ENCODE peak calls at places on chromosome 5, in five cellular contexts. N, E, P, Q and H are unnamed samples.

GRCh38 chr5:172491481-172491880 is 37.2 kb upstream of the SH3PXD2B start:
- DNase-seq in P (no peak), Q (no peak), N (no peak), E (no peak), H (no peak)

GRCh38 chr5:173785866-173786265 is 102.3 kb upstream of the CPEB4 start:
- DNase-seq in E (no peak), N (no peak), P (no peak), Q (no peak), H (no peak)

GRCh38 chr5:68557162-68557936 is 341.8 kb downstream of the PIK3R1 start:
- DNase-seq in E (no peak), Q (no peak), N (no peak), P (peak), H (no peak)

GRCh38 chr5:79418276-79418675 is 95.7 kb downstream of the HOMER1 start:
- DNase-seq in Q (no peak), E (no peak), N (no peak), P (no peak), H (no peak)

GRCh38 chr5:141940695-141941271 is 17.1 kb downstream of the DELE1 start:
- DNase-seq in N (no peak), P (peak), E (no peak), Q (no peak), H (peak)

GRCh38 chr5:14353661-14354474 is 210.7 kb downstream of the TRIO start:
- DNase-seq in P (no peak), E (no peak), N (no peak), Q (no peak), H (no peak)

GRCh38 chr5:57770029-57770428 is 287.4 kb upstream of the ACTBL2 start:
- DNase-seq in E (no peak), Q (no peak), P (no peak), N (no peak), H (no peak)

GRCh38 chr5:14342306-14342705 is 199.2 kb downstream of the TRIO start:
- DNase-seq in E (no peak), N (no peak), Q (no peak), P (peak), H (no peak)

GRCh38 chr5:135739383-135739961 is 95.0 kb upstream of the SLC25A48 start:
- DNase-seq in Q (no peak), P (no peak), E (no peak), N (no peak), H (no peak)

GRCh38 chr5:160831801-160832200 is 20.2 kb downstream of the ATP10B start:
- DNase-seq in Q (no peak), P (no peak), N (no peak), E (no peak), H (no peak)

GRCh38 chr5:51378778-51379652 is 4.2 kb upstream of the ISL1 start:
- DNase-seq in Q (no peak), E (peak), P (no peak), N (no peak), H (no peak)

GRCh38 chr5:98403131-98403530 is 370.3 kb upstream of the RGMB start:
- DNase-seq in P (no peak), E (no peak), Q (no peak), N (no peak), H (no peak)

GRCh38 chr5:155974369-155974768 is 352.6 kb upstream of the SGCD start:
- DNase-seq in P (no peak), N (no peak), Q (no peak), E (no peak), H (no peak)

GRCh38 chr5:40754381-40755092 is 1.2 kb downstream of the TTC33 start:
- DNase-seq in E (no peak), P (peak), N (no peak), Q (no peak), H (no peak)

GRCh38 chr5:172245823-172246222 is 37.7 kb downstream of the UBTD2 start:
- DNase-seq in E (peak), Q (no peak), P (no peak), N (no peak), H (no peak)

GRCh38 chr5:66180282-66180955 is 36.3 kb downstream of the SREK1 start:
- DNase-seq in E (no peak), N (no peak), Q (no peak), P (no peak), H (no peak)

GRCh38 chr5:40236001-40236400 is 443.7 kb upstream of the PTGER4 start:
- DNase-seq in E (no peak), Q (no peak), N (no peak), P (no peak), H (no peak)

GRCh38 chr5:55577353-55578060 is 42.7 kb upstream of the PLPP1 start:
- DNase-seq in E (no peak), N (no peak), P (no peak), Q (no peak), H (no peak)

GRCh38 chr5:61245936-61246335 is 83.7 kb upstream of the SMIM15 start:
- DNase-seq in N (no peak), E (peak), Q (peak), P (no peak), H (no peak)

GRCh38 chr5:35159370-35159742 is 70.9 kb downstream of the PRLR start:
- DNase-seq in Q (no peak), P (peak), N (peak), E (no peak), H (no peak)

DNA sequence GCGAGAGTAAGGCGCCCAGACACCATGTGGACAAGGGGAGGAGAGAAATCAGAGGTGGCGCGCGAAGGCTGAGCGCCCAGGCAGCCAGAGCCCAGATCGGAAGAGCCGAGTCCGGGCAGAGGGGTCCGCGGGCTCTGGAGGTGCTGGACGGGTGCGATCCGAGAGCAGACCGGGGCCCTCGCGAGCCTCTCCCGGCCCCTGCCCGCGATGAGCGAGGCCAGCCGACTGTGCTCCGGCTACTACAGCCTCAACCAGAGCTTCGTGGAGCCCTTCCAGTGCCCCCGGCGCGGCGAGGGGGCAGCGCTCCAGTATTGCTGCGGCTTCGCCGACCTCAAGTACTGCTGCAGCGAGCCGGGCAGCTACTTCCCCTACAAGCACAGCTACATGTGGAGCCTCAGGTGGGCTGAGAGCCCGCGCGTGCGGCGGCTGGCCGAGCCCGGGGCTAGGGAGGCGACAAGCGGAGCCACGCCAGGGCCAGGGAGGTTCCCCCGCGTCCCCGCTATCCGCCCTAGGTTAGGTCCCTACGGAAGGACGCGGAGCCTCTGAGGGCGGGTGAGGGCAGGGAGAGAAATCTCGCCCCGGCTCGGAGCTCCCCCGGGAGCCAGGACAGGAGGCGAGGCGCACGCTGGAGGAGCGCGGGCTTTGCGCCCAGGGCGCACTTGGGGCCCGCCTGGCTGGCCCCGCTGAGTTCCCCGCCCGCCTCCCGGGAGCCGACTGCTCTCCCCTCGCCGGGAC is at the start of gene SHISAL2B:
- DNase-seq in E (peak), N (no peak), Q (peak), P (no peak), H (no peak)
- TF ChIP-seq SMC3 in E (no peak), N (no peak), Q (no peak), P (no peak), H (no peak)

GRCh38 chr5:113280541-113280940 is 154.2 kb downstream of the TSSK1B start:
- DNase-seq in N (no peak), E (no peak), Q (no peak), P (no peak), H (no peak)

GRCh38 chr5:113276001-113276400 is 158.8 kb downstream of the TSSK1B start:
- DNase-seq in E (no peak), Q (no peak), N (no peak), P (no peak), H (no peak)

GRCh38 chr5:113276493-113276892 is 158.3 kb downstream of the TSSK1B start:
- DNase-seq in P (no peak), E (no peak), Q (no peak), N (no peak), H (no peak)

GRCh38 chr5:113281194-113281593 is 153.6 kb downstream of the TSSK1B start:
- DNase-seq in Q (no peak), E (peak), N (no peak), P (peak), H (no peak)

GRCh38 chr5:113278976-113279375 is 155.8 kb downstream of the TSSK1B start:
- DNase-seq in Q (no peak), P (peak), E (no peak), N (no peak), H (no peak)
- TF ChIP-seq SMC3 in Q (no peak), P (no peak), E (no peak), N (no peak), H (no peak)

DNA sequence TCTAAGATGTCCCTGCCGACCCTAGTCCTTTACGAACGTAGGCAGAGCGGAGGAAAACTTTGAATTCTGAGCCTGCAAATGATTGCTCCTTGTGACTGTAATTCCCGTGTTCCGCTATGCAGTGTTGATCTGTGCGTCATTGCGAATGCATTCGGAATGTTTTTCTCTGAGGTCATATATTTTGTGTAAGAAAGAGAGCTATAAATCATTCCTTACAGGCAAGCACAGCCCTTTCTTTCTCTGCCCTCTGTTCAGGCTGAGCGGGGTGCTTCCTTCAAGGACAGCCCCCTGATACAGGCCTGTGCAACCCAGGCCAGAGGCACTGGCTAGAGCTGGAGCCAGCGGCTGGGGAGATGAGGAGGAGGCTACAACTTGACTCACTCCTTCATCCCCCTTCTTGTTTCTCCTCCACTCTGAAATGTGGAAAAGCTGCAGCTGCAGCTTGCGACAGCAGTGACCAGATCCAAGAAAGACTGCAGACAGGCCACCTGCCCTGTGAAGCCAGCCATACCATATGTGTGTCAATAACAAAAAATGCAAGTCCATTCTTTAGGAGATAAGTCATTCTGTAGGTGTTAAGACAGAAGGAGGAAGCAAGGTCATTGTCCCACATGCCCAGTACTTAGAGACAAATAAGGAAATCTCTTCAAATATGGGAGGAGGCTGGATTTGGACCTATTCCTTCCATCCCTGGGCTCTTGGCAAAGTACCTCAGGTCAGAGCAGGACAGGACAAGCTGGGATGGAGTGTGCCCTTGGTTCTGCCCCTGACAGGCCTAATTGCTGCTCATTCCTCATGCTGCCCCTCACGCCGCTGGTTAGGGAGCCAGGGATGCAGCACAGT is 345.7 kb upstream of the WWC1 start:
- DNase-seq in E (no peak), Q (no peak), N (no peak), P (peak), H (no peak)
- TF ChIP-seq SMC3 in E (no peak), Q (no peak), N (no peak), P (no peak), H (no peak)

GRCh38 chr5:180644825-180645608 is 4.4 kb downstream of the FLT4 start:
- DNase-seq in P (no peak), Q (no peak), N (no peak), E (peak), H (no peak)
- TF ChIP-seq SMC3 in P (no peak), Q (no peak), N (no peak), E (no peak), H (no peak)

DNA sequence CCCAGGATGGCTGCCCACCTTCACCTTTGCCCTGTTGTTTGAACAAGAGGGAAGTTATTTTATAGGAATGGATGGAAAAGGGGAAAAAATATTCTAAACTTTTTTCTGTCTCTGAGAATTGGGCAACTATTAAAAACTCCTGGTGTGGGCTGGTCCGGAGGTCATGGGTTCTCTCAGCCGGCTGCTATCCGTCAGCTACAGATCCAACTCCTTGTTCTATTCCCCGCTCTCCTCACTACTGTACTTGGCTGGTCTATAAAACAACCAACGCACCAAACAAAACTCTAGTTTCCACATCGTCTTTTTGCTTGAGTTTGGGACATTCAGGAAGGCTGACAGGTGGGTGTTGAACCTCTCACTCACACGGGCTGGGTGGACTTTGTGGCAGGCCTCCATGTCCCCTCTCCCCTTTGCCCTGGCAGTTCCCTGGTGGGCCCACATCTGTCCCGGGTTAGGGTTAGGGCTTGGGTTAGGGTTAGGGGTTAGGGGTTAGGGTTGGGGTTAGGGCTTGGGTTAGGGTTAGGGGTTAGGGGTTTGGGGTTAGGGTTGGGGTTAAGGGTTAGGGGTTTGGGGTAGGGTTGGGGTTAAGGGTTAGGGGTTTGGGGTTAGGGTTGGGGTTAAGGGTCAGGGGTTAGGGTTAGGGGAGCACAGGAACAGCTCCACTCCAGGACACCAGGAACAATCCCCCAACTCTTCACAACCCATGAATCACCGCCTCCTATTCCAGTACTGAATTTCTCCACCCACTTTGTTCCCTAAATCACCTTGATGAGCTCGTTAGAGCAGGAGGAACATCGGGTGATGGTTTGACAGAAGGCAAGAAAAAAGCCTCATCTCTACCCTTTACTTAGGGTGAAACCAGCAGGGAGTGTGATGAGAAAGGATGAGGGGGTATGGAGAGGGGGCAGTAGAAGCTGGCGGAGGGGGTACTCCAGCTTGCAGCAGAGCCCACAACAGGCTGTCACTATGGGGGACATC is 302.1 kb upstream of the IRX4 start:
- DNase-seq in Q (no peak), P (no peak), N (no peak), E (no peak), H (no peak)
- TF ChIP-seq SMC3 in Q (no peak), P (no peak), N (no peak), E (no peak), H (no peak)

DNA sequence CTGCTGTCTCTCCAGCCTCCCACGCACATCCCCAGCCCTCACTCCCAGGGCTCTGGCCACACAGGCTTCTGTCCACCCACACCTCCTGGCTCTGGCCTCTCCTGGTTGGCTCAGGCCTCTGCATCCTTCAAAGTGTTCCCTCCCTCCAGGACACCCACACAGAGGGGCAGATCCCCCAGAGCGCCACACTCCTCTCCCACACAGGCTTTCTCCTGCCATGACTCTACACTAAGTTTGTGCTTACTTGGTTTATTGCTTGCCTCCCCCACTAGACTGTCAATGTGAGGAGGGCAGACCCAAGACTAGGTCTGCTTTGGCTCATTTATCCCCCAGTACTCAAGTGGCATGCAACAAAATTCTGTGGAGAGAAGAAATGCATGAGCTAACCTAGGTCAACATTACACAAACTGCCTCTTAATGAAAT is 67.0 kb upstream of the SPOCK1 start:
- DNase-seq in N (no peak), P (peak), Q (no peak), E (no peak), H (peak)
- TF ChIP-seq SMC3 in N (no peak), P (no peak), Q (no peak), E (no peak), H (no peak)

DNA sequence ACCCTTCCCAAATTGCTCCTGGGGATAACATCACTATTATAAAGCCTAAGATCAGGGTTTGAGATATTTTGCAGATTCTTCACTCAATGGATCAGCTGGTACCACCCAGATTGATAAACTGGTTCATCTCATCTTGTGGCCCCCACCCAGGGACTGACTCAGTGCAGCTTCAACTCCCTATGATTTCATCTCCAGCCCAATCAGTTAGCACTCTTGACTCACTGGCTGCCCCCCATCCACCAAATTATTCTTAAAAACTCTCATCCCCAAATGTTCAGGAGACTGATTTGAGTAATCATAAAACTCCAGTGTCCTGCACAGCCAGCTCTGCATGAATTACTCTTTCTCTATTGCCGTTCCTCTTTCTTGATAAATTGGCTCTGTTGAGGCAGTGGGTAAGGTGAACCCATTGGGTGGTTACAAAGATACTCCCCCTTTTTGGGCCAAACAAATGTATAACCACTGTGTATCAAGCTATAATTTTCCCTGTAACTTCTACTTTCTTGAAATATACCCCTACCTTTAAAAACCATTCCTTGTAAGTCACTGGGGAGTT is 263.3 kb upstream of the IL12B start:
- DNase-seq in Q (no peak), N (no peak), E (no peak), P (no peak), H (no peak)
- TF ChIP-seq SMC3 in Q (no peak), N (no peak), E (no peak), P (no peak), H (no peak)

GRCh38 chr5:36334315-36334714 is 32.6 kb upstream of the RANBP3L start:
- DNase-seq in P (no peak), E (no peak), N (no peak), Q (no peak), H (no peak)
- TF ChIP-seq SMC3 in P (no peak), E (no peak), N (no peak), Q (no peak), H (no peak)

GRCh38 chr5:2751592-2752021 is at the start of gene IRX2:
- DNase-seq in P (peak), E (no peak), N (no peak), Q (peak), H (no peak)
- TF ChIP-seq SMC3 in P (no peak), E (no peak), N (no peak), Q (no peak), H (no peak)

DNA sequence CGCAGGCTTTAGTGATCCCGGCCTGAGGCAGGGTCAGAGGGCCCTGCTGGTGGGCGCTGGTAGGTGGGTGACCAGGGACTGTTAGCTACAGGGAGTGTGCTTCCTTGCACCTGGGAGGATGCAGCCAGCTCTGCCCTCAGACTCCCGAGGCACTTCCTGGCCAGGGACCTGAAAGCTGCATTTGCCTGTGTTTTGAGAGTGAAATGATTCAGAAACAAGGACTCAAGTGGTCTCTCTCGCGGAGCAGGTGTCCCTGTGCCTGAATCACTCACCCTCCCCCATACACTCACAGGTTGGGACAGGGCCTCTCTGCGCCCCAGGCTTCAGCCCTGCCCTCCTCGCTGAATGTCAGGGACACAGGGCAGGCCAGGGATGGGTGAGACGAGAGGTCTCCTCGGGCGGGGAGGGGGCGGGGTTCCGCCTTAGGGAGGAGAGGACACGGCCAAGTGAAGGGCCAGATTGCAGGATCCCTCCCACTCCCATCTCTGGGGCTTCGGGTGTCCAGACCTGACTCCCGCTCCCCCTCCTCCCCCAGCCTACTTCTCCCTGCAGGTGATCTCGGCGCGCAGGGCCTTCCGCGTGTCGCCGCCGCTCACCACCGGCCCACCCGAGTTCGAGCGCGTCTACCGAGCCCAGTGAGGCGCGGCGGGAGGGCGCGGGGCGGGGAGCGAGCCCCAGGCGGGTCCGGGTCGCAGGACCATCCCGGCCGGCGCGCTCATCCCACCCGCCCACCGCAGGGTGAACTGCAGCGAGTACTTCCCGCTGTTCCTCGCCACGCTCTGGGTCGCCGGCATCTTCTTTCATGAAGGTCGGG is 1.5 kb downstream of the LTC4S start:
- DNase-seq in N (no peak), P (no peak), Q (no peak), E (peak), H (no peak)
- TF ChIP-seq SMC3 in N (no peak), P (no peak), Q (no peak), E (no peak), H (no peak)